ENCODE peak calls at places on chromosomes 12 and 14, in six cellular contexts. One of them, this sample, is unnamed.

GRCh38 chr12:105120551-105120950 is 13.0 kb downstream of the WASHC4 start:
- DNase-seq in NCI-H1092: no peak
- DNase-seq in mesothelial cell of epicardium: no peak
- DNase-seq in fibroblast of the aortic adventitia: no peak
- DNase-seq in SW480: peak; percentile 49
- DNase-seq in naive B cell: no peak
- DNase-seq in this sample: no peak

GRCh38 chr12:27076930-27077329 is 5.4 kb downstream of the C12orf71 start:
- DNase-seq in NCI-H1092: no peak
- DNase-seq in mesothelial cell of epicardium: no peak
- DNase-seq in fibroblast of the aortic adventitia: no peak
- DNase-seq in SW480: no peak
- DNase-seq in naive B cell: no peak
- DNase-seq in this sample: no peak

GRCh38 chr12:77796775-77797174 is 33.9 kb upstream of the NAV3 start:
- DNase-seq in NCI-H1092: no peak
- DNase-seq in mesothelial cell of epicardium: no peak
- DNase-seq in fibroblast of the aortic adventitia: peak; percentile 64
- DNase-seq in SW480: peak; percentile 29
- DNase-seq in naive B cell: no peak
- DNase-seq in this sample: no peak

GRCh38 chr14:26963696-26964095 is 365.9 kb upstream of the NOVA1 start:
- DNase-seq in NCI-H1092: no peak
- DNase-seq in mesothelial cell of epicardium: no peak
- DNase-seq in fibroblast of the aortic adventitia: no peak
- DNase-seq in SW480: no peak
- DNase-seq in naive B cell: no peak
- DNase-seq in this sample: no peak

GRCh38 chr14:65286443-65286842 is 126.1 kb upstream of the FUT8 start:
- DNase-seq in NCI-H1092: no peak
- DNase-seq in mesothelial cell of epicardium: no peak
- DNase-seq in fibroblast of the aortic adventitia: no peak
- DNase-seq in SW480: peak; percentile 57
- DNase-seq in naive B cell: peak; percentile 31
- DNase-seq in this sample: peak; percentile 68

GRCh38 chr14:105201928-105202513 is 20.9 kb upstream of the NUDT14 start:
- DNase-seq in NCI-H1092: no peak
- DNase-seq in mesothelial cell of epicardium: no peak
- DNase-seq in fibroblast of the aortic adventitia: no peak
- DNase-seq in SW480: peak; percentile 89
- DNase-seq in naive B cell: peak; percentile 34
- DNase-seq in this sample: no peak

GRCh38 chr12:28699029-28699428 is 450.0 kb upstream of the FAR2 start:
- DNase-seq in NCI-H1092: no peak
- DNase-seq in mesothelial cell of epicardium: no peak
- DNase-seq in fibroblast of the aortic adventitia: peak; percentile 8
- DNase-seq in SW480: no peak
- DNase-seq in naive B cell: no peak
- DNase-seq in this sample: no peak

GRCh38 chr14:37232907-37233481 is 35.3 kb downstream of the MIPOL1 start:
- DNase-seq in NCI-H1092: peak; percentile 34
- DNase-seq in mesothelial cell of epicardium: no peak
- DNase-seq in fibroblast of the aortic adventitia: peak; percentile 69
- DNase-seq in SW480: peak; percentile 50
- DNase-seq in naive B cell: no peak
- DNase-seq in this sample: peak; percentile 9

GRCh38 chr14:77008541-77008940 is 20.0 kb downstream of the IRF2BPL start:
- DNase-seq in NCI-H1092: no peak
- DNase-seq in mesothelial cell of epicardium: no peak
- DNase-seq in fibroblast of the aortic adventitia: no peak
- DNase-seq in SW480: no peak
- DNase-seq in naive B cell: no peak
- DNase-seq in this sample: no peak

GRCh38 chr14:69069020-69069421 is 83.9 kb downstream of the DCAF5 start:
- DNase-seq in NCI-H1092: no peak
- DNase-seq in mesothelial cell of epicardium: no peak
- DNase-seq in fibroblast of the aortic adventitia: peak; percentile 85
- DNase-seq in SW480: no peak
- DNase-seq in naive B cell: no peak
- DNase-seq in this sample: no peak

GRCh38 chr14:24237463-24237955 is 4.8 kb downstream of the GMPR2 start:
- DNase-seq in NCI-H1092: no peak
- DNase-seq in mesothelial cell of epicardium: no peak
- DNase-seq in fibroblast of the aortic adventitia: no peak
- DNase-seq in SW480: no peak
- DNase-seq in naive B cell: no peak
- DNase-seq in this sample: no peak

GRCh38 chr14:68235011-68235410 is 415.4 kb downstream of the RAD51B start:
- DNase-seq in NCI-H1092: no peak
- DNase-seq in mesothelial cell of epicardium: no peak
- DNase-seq in fibroblast of the aortic adventitia: no peak
- DNase-seq in SW480: no peak
- DNase-seq in naive B cell: no peak
- DNase-seq in this sample: no peak

GRCh38 chr14:50924848-50925247 is 19.4 kb downstream of the PYGL start:
- DNase-seq in NCI-H1092: no peak
- DNase-seq in mesothelial cell of epicardium: no peak
- DNase-seq in fibroblast of the aortic adventitia: no peak
- DNase-seq in SW480: no peak
- DNase-seq in naive B cell: no peak
- DNase-seq in this sample: no peak

GRCh38 chr12:19971396-19971802 is 396.9 kb upstream of the PDE3A start:
- DNase-seq in NCI-H1092: no peak
- DNase-seq in mesothelial cell of epicardium: no peak
- DNase-seq in fibroblast of the aortic adventitia: peak; percentile 50
- DNase-seq in SW480: peak; percentile 18
- DNase-seq in naive B cell: no peak
- DNase-seq in this sample: no peak

GRCh38 chr14:66074546-66074945 is 411.6 kb upstream of the CCDC196 start:
- DNase-seq in NCI-H1092: no peak
- DNase-seq in mesothelial cell of epicardium: no peak
- DNase-seq in fibroblast of the aortic adventitia: no peak
- DNase-seq in SW480: no peak
- DNase-seq in naive B cell: no peak
- DNase-seq in this sample: no peak

GRCh38 chr14:66752109-66752508 is 244.2 kb downstream of the GPHN start:
- DNase-seq in NCI-H1092: no peak
- DNase-seq in mesothelial cell of epicardium: no peak
- DNase-seq in fibroblast of the aortic adventitia: no peak
- DNase-seq in SW480: no peak
- DNase-seq in naive B cell: no peak
- DNase-seq in this sample: no peak

GRCh38 chr14:100893760-100894159 is 9.8 kb downstream of the RTL1 start:
- DNase-seq in NCI-H1092: no peak
- DNase-seq in mesothelial cell of epicardium: no peak
- DNase-seq in fibroblast of the aortic adventitia: no peak
- DNase-seq in SW480: no peak
- DNase-seq in naive B cell: no peak
- DNase-seq in this sample: no peak

GRCh38 chr12:24728366-24728765 is 220.5 kb downstream of the BCAT1 start:
- DNase-seq in NCI-H1092: no peak
- DNase-seq in mesothelial cell of epicardium: no peak
- DNase-seq in fibroblast of the aortic adventitia: peak; percentile 62
- DNase-seq in SW480: peak; percentile 63
- DNase-seq in naive B cell: peak; percentile 20
- DNase-seq in this sample: peak; percentile 60

GRCh38 chr12:123828871-123829547 is 66.9 kb downstream of the DNAH10 start:
- DNase-seq in NCI-H1092: no peak
- DNase-seq in mesothelial cell of epicardium: no peak
- DNase-seq in fibroblast of the aortic adventitia: no peak
- DNase-seq in SW480: no peak
- DNase-seq in naive B cell: no peak
- DNase-seq in this sample: no peak

GRCh38 chr12:2959194-2959507 is at the start of gene TEAD4:
- DNase-seq in NCI-H1092: no peak
- DNase-seq in mesothelial cell of epicardium: peak; percentile 90
- DNase-seq in fibroblast of the aortic adventitia: peak; percentile 74
- DNase-seq in SW480: peak; percentile 91
- DNase-seq in naive B cell: no peak
- DNase-seq in this sample: peak; percentile 50

GRCh38 chr14:103094406-103095209 is at the start of gene EXOC3L4:
- DNase-seq in NCI-H1092: no peak
- DNase-seq in mesothelial cell of epicardium: no peak
- DNase-seq in fibroblast of the aortic adventitia: no peak
- DNase-seq in SW480: no peak
- DNase-seq in naive B cell: no peak
- DNase-seq in this sample: no peak

GRCh38 chr12:115335594-115335993 is 651.6 kb upstream of the TBX3 start:
- DNase-seq in NCI-H1092: no peak
- DNase-seq in mesothelial cell of epicardium: no peak
- DNase-seq in fibroblast of the aortic adventitia: no peak
- DNase-seq in SW480: no peak
- DNase-seq in naive B cell: no peak
- DNase-seq in this sample: no peak

This sample was measured in germinal center.